ENCODE peak calls at places on chromosome 1, in eight cellular contexts. A is AG10803; G is activated CD4-positive, alpha-beta T cell treated with anti-CD3 and anti-CD28 coated beads, Interleukin-2, amount 10 ng/mL, durations not matched to agents 7 days and 5 days; E is type B pancreatic cell; K is nephron progenitor cell; D is GM10248; B is dermis blood vessel endothelial cell; V is T-helper 9 cell. T is an unnamed sample.

GRCh38 chr1:97943354-97943753 is 22.5 kb upstream of the DPYD start:
- DNase-seq in A (peak; percentile 94), G (no peak), E (no peak), K (no peak), D (no peak), B (peak; percentile 90), V (no peak), T (no peak)

GRCh38 chr1:80418134-80418533 is 1382.6 kb upstream of the ADGRL2 start:
- DNase-seq in A (no peak), G (no peak), E (no peak), K (no peak), D (no peak), B (no peak), V (no peak), T (no peak)

GRCh38 chr1:216722841-216723240 is 388 bp downstream of the ESRRG start:
- DNase-seq in A (no peak), G (no peak), E (no peak), K (no peak), D (no peak), B (no peak), V (no peak), T (no peak)

GRCh38 chr1:21262282-21263051 is 27.8 kb downstream of the ECE1 start:
- DNase-seq in A (peak; percentile 94), G (no peak), E (no peak), K (peak; percentile 40), D (no peak), B (peak; percentile 81), V (no peak), T (no peak)

GRCh38 chr1:92343061-92343460 is 44.2 kb downstream of the RPAP2 start:
- DNase-seq in A (no peak), G (no peak), E (no peak), K (no peak), D (no peak), B (no peak), V (no peak), T (no peak)

GRCh38 chr1:201597551-201598230 is 58.8 kb downstream of the NAV1 start:
- DNase-seq in A (no peak), G (no peak), E (no peak), K (no peak), D (no peak), B (peak; percentile 93), V (no peak), T (peak; percentile 30)

GRCh38 chr1:76402128-76402527 is 327.6 kb downstream of the ST6GALNAC3 start:
- DNase-seq in A (no peak), G (no peak), E (no peak), K (no peak), D (no peak), B (no peak), V (no peak), T (no peak)

GRCh38 chr1:204746838-204747442 is 61.4 kb upstream of the LRRN2 start:
- DNase-seq in A (peak; percentile 43), G (peak; percentile 50), E (no peak), K (peak; percentile 55), D (peak; percentile 52), B (peak; percentile 64), V (peak; percentile 45), T (peak; percentile 53)

GRCh38 chr1:87093286-87093685 is 178.9 kb downstream of the HS2ST1 start:
- DNase-seq in A (no peak), G (no peak), E (no peak), K (no peak), D (no peak), B (peak; percentile 23), V (no peak), T (no peak)

GRCh38 chr1:178254433-178254832 is 160.5 kb downstream of the RASAL2 start:
- DNase-seq in A (peak; percentile 24), G (no peak), E (no peak), K (no peak), D (no peak), B (no peak), V (no peak), T (no peak)

GRCh38 chr1:83110156-83110555 is 888.8 kb downstream of the TTLL7 start:
- DNase-seq in A (no peak), G (no peak), E (no peak), K (no peak), D (no peak), B (no peak), V (no peak), T (no peak)

GRCh38 chr1:180254854-180255253 is 24.8 kb downstream of the LHX4 start:
- DNase-seq in A (no peak), G (no peak), E (no peak), K (peak; percentile 52), D (no peak), B (no peak), V (no peak), T (no peak)

GRCh38 chr1:6475381-6476133 is 9.6 kb upstream of the TNFRSF25 start:
- DNase-seq in A (no peak), G (peak; percentile 81), E (no peak), K (peak; percentile 76), D (peak; percentile 89), B (peak; percentile 66), V (peak; percentile 82), T (no peak)

GRCh38 chr1:243473281-243474210 is 217.7 kb downstream of the SDCCAG8 start:
- DNase-seq in A (peak; percentile 33), G (no peak), E (no peak), K (no peak), D (peak; percentile 23), B (peak; percentile 35), V (no peak), T (no peak)

GRCh38 chr1:232432313-232432712 is 197.6 kb downstream of the SIPA1L2 start:
- DNase-seq in A (no peak), G (no peak), E (no peak), K (no peak), D (no peak), B (peak; percentile 9), V (no peak), T (no peak)

GRCh38 chr1:219085082-219085481 is 88.6 kb upstream of the LYPLAL1 start:
- DNase-seq in A (peak; percentile 71), G (no peak), E (no peak), K (no peak), D (no peak), B (no peak), V (no peak), T (no peak)

GRCh38 chr1:234731371-234732085 is 121.5 kb upstream of the IRF2BP2 start:
- DNase-seq in A (peak; percentile 79), G (peak; percentile 41), E (no peak), K (no peak), D (peak; percentile 78), B (peak; percentile 74), V (no peak), T (no peak)

GRCh38 chr1:218642033-218642954 is 297.2 kb downstream of the TGFB2 start:
- DNase-seq in A (peak; percentile 62), G (no peak), E (no peak), K (no peak), D (no peak), B (no peak), V (no peak), T (no peak)

GRCh38 chr1:7218210-7218832 is 433.1 kb downstream of the CAMTA1 start:
- DNase-seq in A (peak; percentile 34), G (peak; percentile 39), E (no peak), K (peak; percentile 54), D (peak; percentile 37), B (peak; percentile 69), V (no peak), T (peak; percentile 57)

GRCh38 chr1:103265551-103265950 is 157.2 kb upstream of the COL11A1 start:
- DNase-seq in A (peak; percentile 50), G (no peak), E (no peak), K (no peak), D (no peak), B (no peak), V (no peak), T (no peak)

GRCh38 chr1:160206421-160207117 is 1.4 kb downstream of the PEA15 start:
- DNase-seq in A (peak; percentile 92), G (no peak), E (no peak), K (no peak), D (no peak), B (peak; percentile 37), V (no peak), T (no peak)

GRCh38 chr1:54945393-54945936 is 35.0 kb upstream of the TMEM61 start:
- DNase-seq in A (no peak), G (no peak), E (no peak), K (no peak), D (no peak), B (no peak), V (no peak), T (no peak)

GRCh38 chr1:176466514-176466913 is 3.5 kb downstream of the PAPPA2 start:
- DNase-seq in A (no peak), G (no peak), E (no peak), K (no peak), D (peak; percentile 11), B (peak; percentile 3), V (no peak), T (peak; percentile 2)

GRCh38 chr1:23743287-23744052 is at the start of gene ELOA:
- DNase-seq in A (peak; percentile 63), G (peak; percentile 82), E (peak; percentile 81), K (peak; percentile 82), D (peak; percentile 92), B (peak; percentile 72), V (peak; percentile 62), T (peak; percentile 59)

GRCh38 chr1:204104331-204105222 is 31.7 kb downstream of the SOX13 start:
- DNase-seq in A (no peak), G (peak; percentile 14), E (no peak), K (no peak), D (no peak), B (peak; percentile 63), V (peak; percentile 11), T (peak; percentile 42)

GRCh38 chr1:189563784-189564183 is 913.9 kb downstream of the BRINP3 start:
- DNase-seq in A (no peak), G (no peak), E (no peak), K (no peak), D (no peak), B (no peak), V (no peak), T (no peak)

GRCh38 chr1:62245201-62245600 is 50.6 kb downstream of the L1TD1 start:
- DNase-seq in A (no peak), G (no peak), E (no peak), K (no peak), D (no peak), B (no peak), V (no peak), T (no peak)

GRCh38 chr1:229781453-229781852 is 155.4 kb downstream of the URB2 start:
- DNase-seq in A (no peak), G (no peak), E (no peak), K (no peak), D (no peak), B (no peak), V (no peak), T (no peak)

GRCh38 chr1:6385673-6386191 is 7.8 kb downstream of the ACOT7 start:
- DNase-seq in A (peak; percentile 71), G (no peak), E (no peak), K (peak; percentile 75), D (no peak), B (peak; percentile 83), V (no peak), T (no peak)

GRCh38 chr1:24946861-24947658 is 17.0 kb upstream of the RUNX3 start:
- DNase-seq in A (peak; percentile 33), G (no peak), E (no peak), K (no peak), D (peak; percentile 86), B (no peak), V (no peak), T (no peak)

GRCh38 chr1:156055649-156056048 is 1.1 kb downstream of the LAMTOR2 start:
- DNase-seq in A (no peak), G (no peak), E (no peak), K (no peak), D (no peak), B (no peak), V (no peak), T (no peak)

GRCh38 chr1:153483776-153484175 is 23.3 kb upstream of the S100A7 start:
- DNase-seq in A (no peak), G (no peak), E (no peak), K (no peak), D (no peak), B (no peak), V (no peak), T (no peak)

GRCh38 chr1:177943999-177944672 is 25.7 kb downstream of the SEC16B start:
- DNase-seq in A (no peak), G (no peak), E (no peak), K (peak; percentile 16), D (no peak), B (no peak), V (no peak), T (no peak)

GRCh38 chr1:30881266-30882181 is 27.0 kb downstream of the SDC3 start:
- DNase-seq in A (no peak), G (no peak), E (no peak), K (no peak), D (peak; percentile 77), B (peak; percentile 77), V (no peak), T (no peak)

T was measured in Jurkat, Clone E6-1.